ENCODE peak calls at places on chromosomes 11 and 22, in ten cellular contexts. S is cardiac fibroblast, W is psoas muscle, D is lower leg skin, N is spleen, Q is astrocyte of the spinal cord, T is AG10803, H is kidney epithelial cell, G is tibial artery, I is heart left ventricle. O is an unnamed sample.

GRCh38 chr11:36775157-36775556 is 177.1 kb upstream of the RAG2 start:
- DNase-seq in N (no peak), G (no peak), T (peak), S (peak), H (no peak), I (no peak), D (no peak), W (no peak), Q (no peak), O (peak)

GRCh38 chr11:11977206-11977938 is 31.1 kb downstream of the DKK3 start:
- DNase-seq in Q (peak), T (peak), D (peak), S (peak), W (peak), I (peak), N (no peak), G (peak), H (peak), O (peak)

GRCh38 chr11:84648413-84648812 is 978.7 kb downstream of the DLG2 start:
- DNase-seq in D (no peak), G (no peak), S (no peak), W (no peak), T (no peak), Q (no peak), N (no peak), H (no peak), I (no peak), O (no peak)

GRCh38 chr11:64661146-64661545 is 61.9 kb downstream of the NRXN2 start:
- DNase-seq in H (no peak), D (no peak), W (peak), I (peak), N (no peak), G (peak), Q (peak), S (peak), T (peak), O (no peak)

GRCh38 chr11:127890026-127890611 is 697.2 kb downstream of the ETS1 start:
- DNase-seq in D (no peak), N (no peak), T (peak), G (no peak), W (no peak), I (no peak), S (no peak), Q (no peak), H (no peak), O (peak)

GRCh38 chr11:72308226-72309073 is 64.5 kb upstream of the PHOX2A start:
- DNase-seq in I (no peak), D (no peak), Q (peak), G (no peak), W (no peak), S (peak), N (no peak), H (peak), T (peak), O (peak)

GRCh38 chr11:102568851-102569250 is 38.3 kb upstream of the MMP7 start:
- DNase-seq in S (no peak), N (no peak), Q (no peak), T (no peak), D (no peak), I (no peak), G (no peak), H (no peak), W (no peak), O (no peak)

GRCh38 chr11:123559418-123559817 is 95.0 kb downstream of the SCN3B start:
- DNase-seq in W (no peak), I (no peak), H (no peak), T (peak), D (no peak), G (no peak), N (no peak), Q (peak), S (no peak), O (no peak)

GRCh38 chr11:33689089-33689488 is 11.5 kb downstream of the C11orf91 start:
- DNase-seq in G (no peak), D (no peak), W (no peak), N (no peak), I (no peak), T (peak), Q (no peak), S (no peak), H (no peak), O (peak)

GRCh38 chr11:88701816-88702215 is 364.0 kb downstream of the GRM5 start:
- DNase-seq in N (no peak), H (no peak), I (no peak), Q (no peak), S (no peak), D (no peak), W (no peak), T (no peak), G (no peak), O (no peak)

GRCh38 chr11:128336203-128336602 is 251.2 kb downstream of the ETS1 start:
- DNase-seq in I (peak), S (peak), W (peak), N (peak), T (peak), H (peak), G (peak), Q (peak), D (no peak), O (no peak)

GRCh38 chr11:34226210-34226609 is 120.8 kb downstream of the NAT10 start:
- DNase-seq in I (no peak), N (no peak), T (no peak), S (no peak), W (no peak), H (no peak), G (no peak), Q (no peak), D (no peak), O (no peak)

GRCh38 chr11:68673991-68674390 is 10.4 kb upstream of the GAL start:
- DNase-seq in G (no peak), I (no peak), Q (no peak), S (no peak), N (peak), D (no peak), T (no peak), W (no peak), H (no peak), O (no peak)

GRCh38 chr11:110824912-110825311 is 112.7 kb upstream of the ARHGAP20 start:
- DNase-seq in W (no peak), G (no peak), I (no peak), H (no peak), Q (no peak), N (no peak), T (no peak), D (no peak), S (no peak), O (no peak)

GRCh38 chr11:5713695-5714094 is 22.6 kb upstream of the OR56B1 start:
- DNase-seq in Q (peak), D (no peak), W (no peak), N (no peak), T (no peak), G (no peak), I (no peak), S (peak), H (no peak), O (no peak)

GRCh38 chr11:34243620-34244493 is 114.0 kb downstream of the ABTB2 start:
- DNase-seq in N (no peak), H (peak), W (no peak), D (no peak), G (no peak), I (no peak), T (peak), S (peak), Q (peak), O (peak)

GRCh38 chr11:116500833-116501622 is 271.8 kb downstream of the BUD13 start:
- DNase-seq in T (no peak), N (no peak), I (no peak), H (no peak), S (no peak), Q (no peak), W (no peak), D (peak), G (peak), O (no peak)

GRCh38 chr11:125994509-125994908 is 48.7 kb downstream of the VSIG10L2 start:
- DNase-seq in S (no peak), W (no peak), D (no peak), Q (no peak), I (no peak), T (no peak), H (no peak), G (no peak), N (no peak), O (no peak)

GRCh38 chr11:86176165-86176884 is 68.2 kb upstream of the EED start:
- DNase-seq in S (peak), T (peak), G (no peak), I (no peak), N (no peak), W (no peak), D (no peak), Q (peak), H (no peak), O (peak)

GRCh38 chr22:31162015-31162765 is 2.2 kb downstream of the RNF185 start:
- DNase-seq in T (peak), N (no peak), Q (no peak), S (peak), H (no peak), G (no peak), W (no peak), I (no peak), D (no peak), O (no peak)

GRCh38 chr11:74086242-74086884 is 77.5 kb upstream of the UCP3 start:
- DNase-seq in T (no peak), W (no peak), H (no peak), N (no peak), S (no peak), D (no peak), G (no peak), Q (no peak), I (no peak), O (no peak)

GRCh38 chr11:1153951-1154487 is 3.7 kb upstream of the MUC5AC start:
- DNase-seq in G (peak), N (peak), D (peak), S (peak), W (peak), I (peak), Q (peak), H (peak), T (peak), O (peak)

GRCh38 chr22:34427841-34428240 is 507.6 kb upstream of the LARGE1 start:
- DNase-seq in I (no peak), T (no peak), S (no peak), W (no peak), H (no peak), G (no peak), N (no peak), Q (no peak), D (no peak), O (peak)

GRCh38 chr11:117717485-117718314 is 79.3 kb downstream of the DSCAML1 start:
- DNase-seq in D (no peak), T (no peak), S (no peak), H (peak), W (no peak), N (no peak), I (peak), G (peak), Q (no peak), O (peak)

GRCh38 chr11:69383372-69383771 is 89.4 kb downstream of the MYEOV start:
- DNase-seq in S (no peak), D (peak), T (no peak), H (no peak), G (peak), I (no peak), Q (no peak), W (no peak), N (peak), O (no peak)

GRCh38 chr22:31046591-31047226 is 34.4 kb upstream of the SMTN start:
- DNase-seq in H (no peak), N (peak), W (peak), G (peak), I (peak), Q (peak), S (peak), D (peak), T (no peak), O (no peak)

GRCh38 chr22:36201630-36202312 is at the start of gene APOL4:
- DNase-seq in H (no peak), I (peak), T (peak), D (peak), S (peak), W (peak), Q (no peak), N (no peak), G (peak), O (no peak)
- H3K4me3 ChIP-seq in H (no peak), I (peak), T (no peak), D (no peak), S (peak), W (peak), Q (no peak), N (no peak), G (peak), O (no peak)

DNA sequence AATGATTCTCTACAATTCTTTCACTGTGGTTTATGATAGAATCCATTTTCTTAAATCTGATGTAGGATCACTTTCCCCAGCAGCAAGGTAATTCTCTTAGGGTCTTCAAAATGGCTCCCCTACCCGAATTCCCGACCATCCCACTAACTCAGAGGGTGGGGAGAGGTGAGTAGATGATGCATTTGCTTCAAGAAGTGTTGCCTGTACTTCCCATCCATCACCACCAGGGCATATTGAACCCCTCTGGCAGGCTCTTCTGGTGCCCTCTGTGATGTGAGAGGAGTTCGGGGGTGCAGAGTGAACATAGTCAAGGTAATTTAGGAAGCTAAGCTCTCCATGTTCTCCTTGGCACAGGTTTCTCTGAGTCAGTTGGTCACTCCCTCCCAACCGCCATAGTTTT is 52.3 kb downstream of the ZNRF3 start:
- DNase-seq in I (no peak), G (no peak), Q (no peak), S (no peak), N (no peak), T (no peak), W (no peak), D (peak), H (no peak), O (no peak)
- TF ChIP-seq CTCF in I (no peak), G (no peak), Q (peak), S (peak), N (no peak), T (no peak), W (peak), D (no peak), H (peak), O (peak)

DNA sequence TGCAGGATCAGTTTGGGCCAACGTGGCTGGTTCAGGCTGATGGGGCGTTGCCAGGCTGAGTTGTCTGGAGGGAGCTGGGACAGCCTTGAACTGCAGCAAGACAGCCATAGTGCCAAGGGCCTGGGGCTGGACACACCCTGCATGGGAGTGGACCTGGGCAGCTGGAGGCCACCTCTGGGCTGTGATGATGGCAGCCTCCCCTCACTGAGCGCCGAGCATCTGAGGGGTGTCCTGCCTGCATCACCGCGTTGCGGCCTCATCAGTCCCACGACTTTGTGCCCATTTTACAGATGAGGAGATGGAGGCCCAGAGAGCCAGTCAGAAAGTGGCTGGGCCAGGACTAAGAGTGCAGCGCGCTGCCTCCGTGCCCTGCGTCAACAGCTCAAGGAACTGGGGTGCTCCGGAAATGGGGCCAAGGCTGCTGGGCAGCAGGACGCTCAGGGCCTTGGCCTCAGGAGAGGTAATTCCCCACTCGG is 590 bp upstream of the TSPO start:
- DNase-seq in I (no peak), H (no peak), G (no peak), D (no peak), Q (no peak), W (no peak), S (no peak), T (no peak), N (peak), O (no peak)
- H3K4me3 ChIP-seq in I (peak), H (peak), G (peak), D (peak), Q (peak), W (peak), S (peak), T (peak), N (peak), O (peak)

DNA sequence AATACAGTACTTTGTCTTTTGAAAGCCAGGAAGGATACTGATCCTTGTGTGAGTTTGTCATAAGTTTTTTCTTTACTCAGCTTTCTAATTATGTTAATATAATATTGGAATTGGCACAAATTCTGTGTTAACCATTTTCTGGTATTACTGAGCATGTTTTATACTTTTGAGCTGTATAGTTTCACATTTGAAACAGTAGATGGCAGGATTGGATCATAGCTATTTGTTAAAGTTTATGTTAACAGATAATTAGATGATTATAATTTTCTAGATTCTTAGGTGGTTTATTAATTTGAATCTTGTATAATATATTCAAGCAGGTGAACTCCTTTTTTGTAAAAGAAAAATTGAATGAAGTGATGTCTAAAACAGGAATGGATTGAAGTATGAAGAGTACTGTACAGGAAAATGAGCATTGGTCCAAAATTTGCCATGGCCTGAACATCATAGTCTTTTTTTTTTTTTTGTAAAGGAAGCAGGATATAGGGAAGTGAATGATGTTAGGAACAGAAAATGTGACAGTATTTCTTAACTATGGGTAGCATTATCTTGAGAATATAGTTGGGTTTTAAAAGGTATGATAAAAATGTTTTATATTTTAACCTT is 102.0 kb downstream of the CYP2R1 start:
- DNase-seq in T (no peak), S (peak), G (no peak), D (no peak), Q (peak), I (no peak), W (no peak), H (no peak), N (no peak), O (peak)
- TF ChIP-seq CTCF in T (peak), S (peak), G (no peak), D (no peak), Q (peak), I (peak), W (peak), H (peak), N (peak), O (peak)

O was measured in bronchial epithelial cell.